ENCODE peak calls at places on chromosomes 7 and 10, in ten cellular contexts. H is activated naive CD4-positive, alpha-beta T cell treated with anti-CD3 and anti-CD28 coated beads, Interleukin-2, amount 50 U/mL, for 16 hours; P is GM12865; M is activated CD4-positive, alpha-beta T cell treated with anti-CD3 and anti-CD28 coated beads, Interleukin-2, amount 10 ng/mL, durations not matched to agents 7 days and 5 days; I is activated CD8-positive, alpha-beta memory T cell treated with anti-CD3 and anti-CD28 coated beads for 1 hour; T is NCI-H1092 treated with DMSO at 0.1 percent for 48 hours; J is stimulated activated CD4-positive, alpha-beta T cell treated with anti-CD3 and anti-CD28 coated beads, Interleukin-2, amount 100 ng/mL, for 48 hours; D is AML-193; X is activated naive CD8-positive, alpha-beta T cell treated with anti-CD3 and anti-CD28 coated beads, Interleukin-2, amount 50 U/mL, for 24 hours; R is A172. W is an unnamed sample.

GRCh38 chr7:78284945-78285344 is 486.4 kb downstream of the PHTF2 start:
- DNase-seq in H (no peak), P (no peak), M (no peak), I (no peak), T (no peak), J (no peak), D (no peak), X (no peak), R (no peak), W (no peak)

GRCh38 chr10:113104071-113104470 is 154.0 kb downstream of the TCF7L2 start:
- DNase-seq in H (no peak), P (no peak), M (no peak), I (no peak), T (no peak), J (no peak), D (no peak), X (no peak), R (no peak), W (no peak)

GRCh38 chr7:129553861-129554530 is 51.7 kb downstream of the SMKR1 start:
- DNase-seq in H (peak; percentile 45), P (peak; percentile 36), M (peak; percentile 36), I (no peak), T (peak; percentile 20), J (peak; percentile 7), D (peak; percentile 30), X (peak; percentile 42), R (peak; percentile 70), W (no peak)

GRCh38 chr10:62112325-62112724 is 156.3 kb downstream of the RTKN2 start:
- DNase-seq in H (no peak), P (no peak), M (no peak), I (no peak), T (no peak), J (no peak), D (no peak), X (no peak), R (peak; percentile 18), W (no peak)

GRCh38 chr10:115660391-115660790 is 567.2 kb downstream of the ATRNL1 start:
- DNase-seq in H (no peak), P (no peak), M (no peak), I (no peak), T (no peak), J (no peak), D (no peak), X (no peak), R (no peak), W (no peak)

GRCh38 chr10:121608669-121609190 is 10.5 kb upstream of the FGFR2 start:
- DNase-seq in H (no peak), P (peak; percentile 18), M (peak; percentile 30), I (no peak), T (peak; percentile 54), J (peak; percentile 42), D (no peak), X (peak; percentile 40), R (peak; percentile 1), W (no peak)

GRCh38 chr7:90412458-90413184 is 9.4 kb downstream of the CLDN12 start:
- DNase-seq in H (no peak), P (peak; percentile 40), M (peak; percentile 24), I (no peak), T (no peak), J (no peak), D (peak; percentile 49), X (peak; percentile 31), R (peak; percentile 27), W (no peak)

GRCh38 chr7:151864081-151864480 is 12.8 kb downstream of the PRKAG2 start:
- DNase-seq in H (no peak), P (no peak), M (no peak), I (no peak), T (no peak), J (no peak), D (no peak), X (no peak), R (no peak), W (no peak)

GRCh38 chr7:153385502-153385901 is 626.0 kb downstream of the ACTR3B start:
- DNase-seq in H (no peak), P (no peak), M (no peak), I (no peak), T (no peak), J (no peak), D (no peak), X (no peak), R (no peak), W (no peak)

GRCh38 chr7:22576941-22577927 is 77.2 kb upstream of the STEAP1B start:
- DNase-seq in H (no peak), P (no peak), M (no peak), I (no peak), T (no peak), J (no peak), D (peak; percentile 85), X (no peak), R (peak; percentile 59), W (no peak)

GRCh38 chr7:137081694-137082093 is 213.2 kb downstream of the CHRM2 start:
- DNase-seq in H (no peak), P (no peak), M (no peak), I (no peak), T (no peak), J (no peak), D (no peak), X (no peak), R (peak; percentile 49), W (no peak)

GRCh38 chr10:63883861-63884260 is 362.7 kb downstream of the REEP3 start:
- DNase-seq in H (no peak), P (no peak), M (no peak), I (no peak), T (no peak), J (no peak), D (no peak), X (no peak), R (no peak), W (no peak)

GRCh38 chr10:60549686-60550085 is 160.0 kb upstream of the ANK3 start:
- DNase-seq in H (no peak), P (peak; percentile 12), M (no peak), I (no peak), T (peak; percentile 26), J (no peak), D (peak; percentile 20), X (no peak), R (peak; percentile 56), W (no peak)

W was measured in CMK.